ENCODE peak calls at places on chromosomes 12 and 14, in four cellular contexts. One of them, this sample, is unnamed.

GRCh38 chr12:53324113-53324778 is 2.8 kb upstream of the AAAS start:
- DNase-seq in NCI-H774: no peak
- DNase-seq in NCI-H187: no peak
- DNase-seq in occipital lobe: no peak
- DNase-seq in this sample: no peak

GRCh38 chr14:105475269-105475915 is 771 bp downstream of the CRIP2 start:
- DNase-seq in NCI-H774: peak; percentile 43
- DNase-seq in occipital lobe: no peak
- DNase-seq in NCI-H187: no peak
- DNase-seq in this sample: no peak

GRCh38 chr12:110071967-110072366 is 23.6 kb upstream of the C12orf76 start:
- DNase-seq in occipital lobe: no peak
- DNase-seq in NCI-H774: no peak
- DNase-seq in NCI-H187: no peak
- DNase-seq in this sample: no peak

GRCh38 chr14:74599201-74599809 is 12.7 kb downstream of the LTBP2 start:
- DNase-seq in NCI-H774: no peak
- DNase-seq in occipital lobe: no peak
- DNase-seq in NCI-H187: no peak
- DNase-seq in this sample: no peak

GRCh38 chr14:99596071-99596627 is 7.9 kb downstream of the CCDC85C start:
- DNase-seq in NCI-H187: no peak
- DNase-seq in NCI-H774: no peak
- DNase-seq in occipital lobe: no peak
- DNase-seq in this sample: no peak

GRCh38 chr14:92665699-92666110 is 82.7 kb downstream of the LGMN start:
- DNase-seq in NCI-H187: no peak
- DNase-seq in NCI-H774: no peak
- DNase-seq in occipital lobe: no peak
- DNase-seq in this sample: no peak

GRCh38 chr12:105948331-105948730 is 190.4 kb downstream of the NUAK1 start:
- DNase-seq in NCI-H774: peak; percentile 8
- DNase-seq in NCI-H187: no peak
- DNase-seq in occipital lobe: no peak
- DNase-seq in this sample: no peak

GRCh38 chr14:70653662-70654061 is 11.9 kb downstream of the TTC9 start:
- DNase-seq in NCI-H187: no peak
- DNase-seq in NCI-H774: no peak
- DNase-seq in occipital lobe: no peak
- DNase-seq in this sample: no peak

GRCh38 chr12:130804216-130804615 is 34.8 kb downstream of the STX2 start:
- DNase-seq in NCI-H187: no peak
- DNase-seq in NCI-H774: no peak
- DNase-seq in occipital lobe: no peak
- DNase-seq in this sample: peak; percentile 49

GRCh38 chr12:65822732-65823480 is 1.4 kb upstream of the HMGA2 start:
- DNase-seq in NCI-H187: no peak
- DNase-seq in occipital lobe: no peak
- DNase-seq in NCI-H774: no peak
- DNase-seq in this sample: peak; percentile 86

GRCh38 chr14:61258985-61259384 is 22.2 kb downstream of the TMEM30B start:
- DNase-seq in occipital lobe: no peak
- DNase-seq in NCI-H774: no peak
- DNase-seq in NCI-H187: peak; percentile 87
- DNase-seq in this sample: peak; percentile 52

GRCh38 chr12:60266381-60266852 is 670.6 kb downstream of the SLC16A7 start:
- DNase-seq in NCI-H774: no peak
- DNase-seq in NCI-H187: no peak
- DNase-seq in occipital lobe: no peak
- DNase-seq in this sample: peak; percentile 83

GRCh38 chr12:116803018-116803736 is 65.1 kb downstream of the RNFT2 start:
- DNase-seq in NCI-H774: no peak
- DNase-seq in NCI-H187: no peak
- DNase-seq in occipital lobe: no peak
- DNase-seq in this sample: no peak

GRCh38 chr12:15886372-15887042 is 4.3 kb downstream of the STRAP start:
- DNase-seq in NCI-H774: peak; percentile 28
- DNase-seq in NCI-H187: no peak
- DNase-seq in occipital lobe: no peak
- DNase-seq in this sample: no peak

GRCh38 chr14:21063479-21063878 is 5.9 kb downstream of the RNASE8 start:
- DNase-seq in NCI-H774: no peak
- DNase-seq in occipital lobe: no peak
- DNase-seq in NCI-H187: no peak
- DNase-seq in this sample: peak; percentile 75

GRCh38 chr14:60722836-60723217 is 1.3 kb downstream of the SIX4 start:
- DNase-seq in NCI-H187: no peak
- DNase-seq in NCI-H774: no peak
- DNase-seq in occipital lobe: no peak
- DNase-seq in this sample: peak; percentile 47

GRCh38 chr12:116592116-116592637 is 33.0 kb downstream of the MAP1LC3B2 start:
- DNase-seq in occipital lobe: no peak
- DNase-seq in NCI-H187: no peak
- DNase-seq in NCI-H774: no peak
- DNase-seq in this sample: no peak

GRCh38 chr14:22837750-22838538 is 1.6 kb downstream of the MMP14 start:
- DNase-seq in occipital lobe: no peak
- DNase-seq in NCI-H774: no peak
- DNase-seq in NCI-H187: no peak
- DNase-seq in this sample: peak; percentile 67

GRCh38 chr12:49367381-49368239 is at the start of gene SPATS2:
- DNase-seq in NCI-H187: peak; percentile 43
- DNase-seq in NCI-H774: peak; percentile 32
- DNase-seq in occipital lobe: no peak
- DNase-seq in this sample: peak; percentile 60

GRCh38 chr12:108257004-108257403 is 82.1 kb downstream of the CMKLR1 start:
- DNase-seq in occipital lobe: no peak
- DNase-seq in NCI-H774: no peak
- DNase-seq in NCI-H187: no peak
- DNase-seq in this sample: no peak

GRCh38 chr12:100114574-100114973 is 28.1 kb downstream of the BLTP3B start:
- DNase-seq in NCI-H187: no peak
- DNase-seq in occipital lobe: no peak
- DNase-seq in NCI-H774: no peak
- DNase-seq in this sample: no peak

GRCh38 chr14:68637106-68638021 is 155.5 kb downstream of the ZFP36L1 start:
- DNase-seq in occipital lobe: no peak
- DNase-seq in NCI-H187: no peak
- DNase-seq in NCI-H774: no peak
- DNase-seq in this sample: peak; percentile 41

This sample was measured in ELR.